ENCODE peak calls at places on chromosomes 5 and 9, in four cellular contexts. One of them, this sample, is unnamed.

GRCh38 chr5:150053231-150053626 is 33.1 kb downstream of the CSF1R start:
- DNase-seq in neuronal stem cell: no peak
- DNase-seq in IMR-90: peak; percentile 85
- DNase-seq in mesendoderm: no peak
- DNase-seq in this sample: no peak

GRCh38 chr9:128421474-128422010 is 885 bp downstream of the CERCAM start:
- DNase-seq in neuronal stem cell: no peak
- DNase-seq in mesendoderm: no peak
- DNase-seq in IMR-90: no peak
- DNase-seq in this sample: no peak

GRCh38 chr9:87613265-87614111 is 112.4 kb upstream of the CTSL start:
- DNase-seq in mesendoderm: no peak
- DNase-seq in IMR-90: no peak
- DNase-seq in neuronal stem cell: no peak
- DNase-seq in this sample: no peak

GRCh38 chr5:41410307-41410706 is 100.1 kb downstream of the PLCXD3 start:
- DNase-seq in mesendoderm: no peak
- DNase-seq in IMR-90: no peak
- DNase-seq in neuronal stem cell: no peak
- DNase-seq in this sample: no peak

GRCh38 chr9:6123402-6123801 is 92.2 kb upstream of the IL33 start:
- DNase-seq in IMR-90: no peak
- DNase-seq in mesendoderm: no peak
- DNase-seq in neuronal stem cell: no peak
- DNase-seq in this sample: no peak

GRCh38 chr9:135344523-135344901 is 135.1 kb upstream of the PPP1R26 start:
- DNase-seq in mesendoderm: no peak
- DNase-seq in neuronal stem cell: no peak
- DNase-seq in IMR-90: no peak
- DNase-seq in this sample: no peak

GRCh38 chr9:116355153-116355827 is 201.7 kb downstream of the PAPPA start:
- DNase-seq in IMR-90: peak; percentile 28
- DNase-seq in mesendoderm: peak; percentile 71
- DNase-seq in neuronal stem cell: no peak
- DNase-seq in this sample: no peak

GRCh38 chr9:79196606-79197005 is 375.2 kb upstream of the TLE4 start:
- DNase-seq in neuronal stem cell: no peak
- DNase-seq in mesendoderm: no peak
- DNase-seq in IMR-90: peak; percentile 69
- DNase-seq in this sample: no peak

GRCh38 chr5:143673676-143674468 is 138.1 kb upstream of the HMHB1 start:
- DNase-seq in mesendoderm: no peak
- DNase-seq in IMR-90: no peak
- DNase-seq in neuronal stem cell: no peak
- DNase-seq in this sample: no peak

GRCh38 chr9:132288371-132288770 is 66.4 kb downstream of the SETX start:
- DNase-seq in neuronal stem cell: no peak
- DNase-seq in IMR-90: peak; percentile 77
- DNase-seq in mesendoderm: no peak
- DNase-seq in this sample: no peak

GRCh38 chr5:142670811-142671210 is 15.1 kb downstream of the FGF1 start:
- DNase-seq in neuronal stem cell: no peak
- DNase-seq in IMR-90: peak; percentile 53
- DNase-seq in mesendoderm: no peak
- DNase-seq in this sample: no peak

GRCh38 chr9:136287960-136288753 is 15.7 kb downstream of the CCDC187 start:
- DNase-seq in IMR-90: no peak
- DNase-seq in neuronal stem cell: no peak
- DNase-seq in mesendoderm: no peak
- DNase-seq in this sample: no peak

GRCh38 chr5:126192226-126192625 is 231.0 kb upstream of the GRAMD2B start:
- DNase-seq in IMR-90: no peak
- DNase-seq in mesendoderm: no peak
- DNase-seq in neuronal stem cell: no peak
- DNase-seq in this sample: no peak

GRCh38 chr9:4538621-4539020 is 48.4 kb downstream of the SLC1A1 start:
- DNase-seq in IMR-90: no peak
- DNase-seq in mesendoderm: no peak
- DNase-seq in neuronal stem cell: no peak
- DNase-seq in this sample: no peak
- H3K23ac ChIP-seq in IMR-90: no peak overlapping the region
- H3K23ac ChIP-seq in mesendoderm: no peak overlapping the region
- H3K23ac ChIP-seq in neuronal stem cell: no peak overlapping the region
- H3K23ac ChIP-seq in this sample: no peak overlapping the region

DNA sequence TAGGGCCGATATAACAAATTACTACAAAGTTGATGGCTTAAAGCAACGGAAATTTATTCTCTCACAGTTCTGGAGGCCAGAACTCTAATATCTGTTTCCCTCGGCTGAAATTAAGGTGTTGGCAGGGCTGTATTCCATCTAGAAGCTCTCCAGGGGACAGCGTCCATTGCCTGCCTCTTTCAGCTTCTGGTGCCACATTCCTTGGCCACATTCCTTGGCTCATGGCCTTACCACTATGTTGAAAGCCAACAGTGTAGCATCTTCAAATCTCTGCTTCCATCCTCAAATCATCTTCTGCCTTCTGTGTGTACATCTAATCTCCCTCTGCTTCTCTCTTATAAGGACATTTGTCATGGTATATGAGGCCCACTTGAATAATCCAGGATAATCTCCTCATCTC is 17.2 kb downstream of the FGF10 start:
- DNase-seq in neuronal stem cell: no peak
- DNase-seq in IMR-90: no peak
- DNase-seq in mesendoderm: peak; percentile 5
- DNase-seq in this sample: no peak
- H3K23ac ChIP-seq in neuronal stem cell: no peak overlapping the region
- H3K23ac ChIP-seq in IMR-90: no peak overlapping the region
- H3K23ac ChIP-seq in mesendoderm: no peak overlapping the region
- H3K23ac ChIP-seq in this sample: no peak overlapping the region

GRCh38 chr9:3526903-3527652 is 1.3 kb upstream of the RFX3 start:
- DNase-seq in neuronal stem cell: peak; percentile 41
- DNase-seq in mesendoderm: peak; percentile 76
- DNase-seq in IMR-90: peak; percentile 13
- DNase-seq in this sample: peak; percentile 52

GRCh38 chr9:3527653-3527960 is 1.8 kb upstream of the RFX3 start:
- DNase-seq in neuronal stem cell: no peak
- DNase-seq in IMR-90: no peak
- DNase-seq in mesendoderm: no peak
- DNase-seq in this sample: no peak

GRCh38 chr9:3525088-3525835 is 539 bp downstream of the RFX3 start:
- DNase-seq in neuronal stem cell: no peak
- DNase-seq in mesendoderm: peak; percentile 51
- DNase-seq in IMR-90: no peak
- DNase-seq in this sample: peak; percentile 60

GRCh38 chr9:3526166-3526902 is 533 bp upstream of the RFX3 start:
- DNase-seq in mesendoderm: peak; percentile 93
- DNase-seq in neuronal stem cell: peak; percentile 87
- DNase-seq in IMR-90: peak; percentile 79
- DNase-seq in this sample: no peak

GRCh38 chr9:3525836-3526165 is at the start of gene RFX3:
- DNase-seq in neuronal stem cell: peak; percentile 84
- DNase-seq in mesendoderm: peak; percentile 98
- DNase-seq in IMR-90: peak; percentile 97
- DNase-seq in this sample: peak; percentile 74
- H3K23ac ChIP-seq in neuronal stem cell: peak within 1 kb of the TSS; percentile 92
- H3K23ac ChIP-seq in mesendoderm: peak within 1 kb of the TSS; percentile 90
- H3K23ac ChIP-seq in IMR-90: peak within 1 kb of the TSS; percentile 98
- H3K23ac ChIP-seq in this sample: no peak within 1 kb of the TSS

DNA sequence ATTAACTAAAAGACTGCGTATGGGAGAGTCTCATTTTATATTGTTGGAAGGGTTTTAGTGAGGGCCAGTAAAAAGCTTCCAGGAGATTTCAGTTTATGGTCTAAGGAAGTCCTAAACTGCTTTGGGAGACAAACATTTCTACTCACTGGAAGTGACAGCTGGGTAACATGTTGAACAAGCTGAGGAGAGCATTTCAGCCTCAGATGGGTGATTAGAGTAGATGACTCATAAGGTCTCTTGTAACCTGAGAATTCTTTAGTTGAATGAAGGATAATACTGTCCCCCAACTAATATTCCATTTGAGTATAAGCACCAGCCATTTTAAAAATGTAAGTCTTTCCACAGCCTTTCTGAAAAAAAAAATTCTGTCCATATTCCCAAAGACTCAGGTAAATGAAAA is 218.0 kb upstream of the C9orf72 start:
- DNase-seq in IMR-90: no peak
- DNase-seq in mesendoderm: peak; percentile 21
- DNase-seq in neuronal stem cell: no peak
- DNase-seq in this sample: no peak
- H3K23ac ChIP-seq in IMR-90: no peak overlapping the region
- H3K23ac ChIP-seq in mesendoderm: no peak overlapping the region
- H3K23ac ChIP-seq in neuronal stem cell: no peak overlapping the region
- H3K23ac ChIP-seq in this sample: no peak overlapping the region

This sample was measured in H1.